ENCODE peak calls at places on chromosomes 7 and 10, in ten cellular contexts. Q, P, G, I, O, X, D, S, F and L are unnamed samples.

GRCh38 chr7:154676422-154677073 is 326.4 kb downstream of the PAXIP1 start:
- DNase-seq in F (no peak), Q (no peak), P (no peak), S (no peak), G (no peak), X (no peak), I (no peak), O (no peak), D (no peak), L (no peak)

GRCh38 chr10:110820321-110820814 is 51.4 kb upstream of the PDCD4 start:
- DNase-seq in O (no peak), Q (peak), S (no peak), P (no peak), G (no peak), I (peak), X (no peak), D (no peak), F (peak), L (no peak)

GRCh38 chr7:7272294-7272693 is 90.0 kb downstream of the C1GALT1 start:
- DNase-seq in X (no peak), I (no peak), S (no peak), F (no peak), D (no peak), Q (no peak), O (no peak), G (no peak), P (no peak), L (no peak)

GRCh38 chr10:93015722-93016121 is 44.9 kb upstream of the CYP26C1 start:
- DNase-seq in F (no peak), O (no peak), X (no peak), I (no peak), P (no peak), D (no peak), G (no peak), S (no peak), Q (no peak), L (no peak)

GRCh38 chr10:69242037-69242843 is 22.1 kb downstream of the HKDC1 start:
- DNase-seq in D (no peak), S (no peak), I (no peak), Q (no peak), P (no peak), O (no peak), X (no peak), F (no peak), G (no peak), L (no peak)

GRCh38 chr7:72403677-72404076 is 8.5 kb downstream of the CALN1 start:
- DNase-seq in S (no peak), I (no peak), X (no peak), O (no peak), P (no peak), Q (no peak), F (no peak), G (no peak), D (no peak), L (no peak)

GRCh38 chr10:119031496-119032059 is 2.1 kb downstream of the NANOS1 start:
- DNase-seq in G (no peak), I (no peak), Q (no peak), X (no peak), D (no peak), P (no peak), F (no peak), O (no peak), S (no peak), L (no peak)

GRCh38 chr10:35637456-35637855 is 4.6 kb downstream of the FZD8 start:
- DNase-seq in P (no peak), X (no peak), D (no peak), S (no peak), O (no peak), G (no peak), F (no peak), I (no peak), Q (no peak), L (no peak)

GRCh38 chr10:117262296-117263293 is 21.7 kb downstream of the SLC18A2 start:
- DNase-seq in I (no peak), D (no peak), Q (no peak), O (no peak), X (no peak), P (no peak), G (no peak), S (no peak), F (no peak), L (no peak)

GRCh38 chr10:92662852-92663251 is 26.9 kb upstream of the HHEX start:
- DNase-seq in I (no peak), F (peak), G (no peak), X (no peak), P (no peak), O (no peak), S (no peak), Q (no peak), D (no peak), L (no peak)

GRCh38 chr7:55827577-55827976 is 35.0 kb downstream of the SEPTIN14 start:
- DNase-seq in G (no peak), F (no peak), I (no peak), P (no peak), Q (no peak), S (no peak), O (no peak), X (no peak), D (no peak), L (no peak)

GRCh38 chr7:36746347-36746746 is 22.1 kb upstream of the AOAH start:
- DNase-seq in I (no peak), Q (no peak), D (peak), O (peak), X (no peak), S (no peak), P (no peak), G (no peak), F (no peak), L (no peak)

GRCh38 chr7:79452495-79453265 is 787 bp downstream of the MAGI2 start:
- DNase-seq in P (no peak), O (no peak), X (peak), F (peak), D (no peak), G (no peak), S (peak), I (no peak), Q (no peak), L (no peak)

GRCh38 chr10:98088186-98088971 is 46.1 kb upstream of the R3HCC1L start:
- DNase-seq in G (no peak), I (peak), D (peak), F (no peak), S (no peak), P (no peak), Q (no peak), X (no peak), O (no peak), L (no peak)

GRCh38 chr7:4108951-4109350 is 573.1 kb upstream of the FOXK1 start:
- DNase-seq in G (no peak), I (no peak), X (no peak), O (no peak), Q (no peak), F (no peak), P (no peak), S (no peak), D (no peak), L (no peak)

GRCh38 chr7:102210787-102211186 is 75.9 kb upstream of the SH2B2 start:
- DNase-seq in P (no peak), I (no peak), S (no peak), O (no peak), Q (no peak), F (no peak), G (no peak), D (no peak), X (no peak), L (no peak)

GRCh38 chr7:80833289-80834104 is 85.4 kb downstream of the SEMA3C start:
- DNase-seq in I (no peak), F (no peak), S (no peak), O (no peak), X (no peak), G (no peak), P (no peak), D (no peak), Q (peak), L (no peak)

GRCh38 chr10:99913831-99914235 is 95.9 kb downstream of the DNMBP start:
- DNase-seq in F (peak), S (no peak), D (no peak), X (no peak), G (no peak), I (no peak), P (no peak), O (no peak), Q (no peak), L (no peak)

GRCh38 chr7:1061180-1061579 is 16.8 kb downstream of the GPR146 start:
- DNase-seq in G (no peak), D (no peak), X (no peak), F (no peak), O (no peak), P (no peak), S (no peak), Q (no peak), I (no peak), L (no peak)

GRCh38 chr7:120052884-120053382 is 220.0 kb upstream of the KCND2 start:
- DNase-seq in D (peak), Q (peak), G (no peak), S (no peak), I (peak), P (no peak), O (peak), F (no peak), X (no peak), L (no peak)

GRCh38 chr10:86169066-86169465 is 197.5 kb downstream of the GRID1 start:
- DNase-seq in X (no peak), Q (no peak), P (no peak), D (no peak), O (no peak), F (no peak), G (no peak), I (no peak), S (no peak), L (no peak)

GRCh38 chr7:99037327-99037940 is 106.5 kb downstream of the SMURF1 start:
- DNase-seq in G (no peak), F (no peak), P (no peak), S (no peak), Q (no peak), O (no peak), X (no peak), D (no peak), I (no peak), L (no peak)

GRCh38 chr10:84202349-84202748 is 8.0 kb downstream of the CDHR1 start:
- DNase-seq in F (no peak), O (no peak), X (no peak), P (no peak), Q (no peak), D (no peak), G (no peak), I (no peak), S (no peak), L (no peak)

GRCh38 chr10:110815354-110816004 is 56.2 kb upstream of the PDCD4 start:
- DNase-seq in D (no peak), X (no peak), Q (no peak), G (no peak), O (no peak), F (no peak), S (no peak), I (no peak), P (no peak), L (no peak)

GRCh38 chr7:105885386-105886111 is 9.2 kb upstream of the ATXN7L1 start:
- DNase-seq in O (no peak), S (no peak), P (no peak), X (no peak), D (no peak), G (no peak), I (no peak), Q (no peak), F (peak), L (no peak)

GRCh38 chr7:105245398-105246099 is 143.2 kb downstream of the SRPK2 start:
- DNase-seq in O (no peak), P (no peak), Q (no peak), D (no peak), F (no peak), X (no peak), S (no peak), I (no peak), G (no peak), L (no peak)

GRCh38 chr7:101081432-101081831 is 3.8 kb upstream of the TRIM56 start:
- DNase-seq in I (no peak), P (no peak), S (no peak), F (no peak), O (no peak), Q (no peak), G (no peak), X (no peak), D (no peak), L (no peak)

GRCh38 chr10:131669838-131670237 is 231.0 kb upstream of the PPP2R2D start:
- DNase-seq in I (no peak), G (no peak), F (no peak), P (no peak), Q (no peak), D (no peak), S (no peak), O (no peak), X (no peak), L (no peak)

GRCh38 chr7:105678811-105679495 is 97.7 kb upstream of the EFCAB10 start:
- DNase-seq in D (no peak), X (no peak), F (peak), I (peak), P (no peak), S (no peak), G (no peak), O (no peak), Q (no peak), L (no peak)

GRCh38 chr10:72068901-72069446 is 19.4 kb downstream of the SPOCK2 start:
- DNase-seq in G (no peak), X (no peak), S (no peak), O (no peak), F (no peak), D (no peak), P (no peak), Q (no peak), I (no peak), L (no peak)

GRCh38 chr7:14833707-14834106 is 68.8 kb downstream of the DGKB start:
- DNase-seq in I (no peak), Q (no peak), D (no peak), S (no peak), F (no peak), O (no peak), G (no peak), X (no peak), P (no peak), L (no peak)

GRCh38 chr10:125982256-125982948 is 86.0 kb downstream of the FANK1 start:
- DNase-seq in X (peak), O (peak), Q (peak), G (no peak), I (no peak), S (no peak), D (no peak), P (no peak), F (peak), L (peak)